ENCODE peak calls at places on chromosomes 1 and 21, in five cellular contexts. B, H, Q, V and W are unnamed samples.

GRCh38 chr1:218377143-218377660 is 32.1 kb downstream of the TGFB2 start:
- DNase-seq in Q (no peak), H (peak), V (peak), B (peak), W (no peak)

GRCh38 chr1:23343246-23344110 is 606 bp downstream of the HNRNPR start:
- DNase-seq in H (peak), V (peak), Q (peak), B (no peak), W (peak)

GRCh38 chr1:196951711-196952394 is 8.3 kb downstream of the CFHR2 start:
- DNase-seq in H (no peak), V (no peak), Q (no peak), B (no peak), W (no peak)

GRCh38 chr1:109632671-109633346 is 13.2 kb downstream of the AMPD2 start:
- DNase-seq in Q (peak), B (no peak), V (no peak), H (no peak), W (no peak)

GRCh38 chr1:158930504-158930903 is 848 bp upstream of the PYHIN1 start:
- DNase-seq in H (peak), B (no peak), V (no peak), Q (no peak), W (no peak)

GRCh38 chr1:82565546-82565945 is 764.8 kb downstream of the ADGRL2 start:
- DNase-seq in Q (no peak), H (no peak), V (peak), B (peak), W (no peak)

GRCh38 chr1:119249283-119249682 is 108.8 kb upstream of the WARS2 start:
- DNase-seq in Q (no peak), B (no peak), V (no peak), H (no peak), W (no peak)

GRCh38 chr21:15224346-15225086 is 159.7 kb upstream of the NRIP1 start:
- DNase-seq in B (peak), Q (no peak), H (no peak), V (no peak), W (no peak)

GRCh38 chr1:207022996-207023679 is 9.4 kb downstream of the C1orf116 start:
- DNase-seq in H (no peak), V (no peak), B (no peak), Q (no peak), W (no peak)

GRCh38 chr1:234478481-234479309 is at the start of gene TARBP1:
- DNase-seq in H (peak), B (peak), Q (peak), V (peak), W (peak)

GRCh38 chr1:189658381-189658780 is 819.3 kb downstream of the BRINP3 start:
- DNase-seq in B (no peak), V (no peak), Q (no peak), H (no peak), W (no peak)

GRCh38 chr1:247357062-247357780 is 25.6 kb upstream of the ZNF496 start:
- DNase-seq in B (no peak), Q (peak), V (no peak), H (no peak), W (no peak)

GRCh38 chr1:13730751-13731482 is 30.9 kb downstream of the PRDM2 start:
- DNase-seq in B (no peak), Q (no peak), H (peak), V (no peak), W (no peak)

GRCh38 chr21:14306143-14306907 is 76.6 kb downstream of the HSPA13 start:
- DNase-seq in V (no peak), Q (no peak), B (no peak), H (no peak), W (no peak)

GRCh38 chr21:32977216-32977615 is 48.5 kb upstream of the OLIG2 start:
- DNase-seq in Q (no peak), V (no peak), B (no peak), H (no peak), W (peak)

GRCh38 chr1:240771450-240771849 is 159.5 kb upstream of the GREM2 start:
- DNase-seq in H (no peak), B (no peak), Q (no peak), V (no peak), W (no peak)

GRCh38 chr21:15096146-15096545 is 31.3 kb upstream of the NRIP1 start:
- DNase-seq in B (no peak), V (no peak), Q (no peak), H (no peak), W (no peak)

GRCh38 chr1:48966583-48966982 is 189.9 kb upstream of the BEND5 start:
- DNase-seq in Q (no peak), V (no peak), B (no peak), H (no peak), W (no peak)

GRCh38 chr21:46255166-46255565 is 26.6 kb upstream of the LSS start:
- DNase-seq in B (no peak), Q (no peak), V (no peak), H (no peak), W (no peak)

GRCh38 chr1:40435471-40435870 is 14.8 kb upstream of the ZFP69B start:
- DNase-seq in H (no peak), B (no peak), Q (no peak), V (no peak), W (no peak)

GRCh38 chr1:10794724-10795304 is 1.6 kb downstream of the CASZ1 start:
- DNase-seq in V (no peak), B (no peak), H (no peak), Q (no peak), W (no peak)

GRCh38 chr21:16587671-16588379 is 858.0 kb downstream of the USP25 start:
- DNase-seq in Q (peak), H (no peak), B (no peak), V (no peak), W (no peak)

GRCh38 chr21:41361786-41362604 is at the start of gene MX2:
- DNase-seq in V (peak), H (peak), Q (peak), B (peak), W (no peak)

GRCh38 chr1:226682841-226683800 is 56.0 kb downstream of the ITPKB start:
- DNase-seq in H (no peak), Q (no peak), B (no peak), V (no peak), W (no peak)

GRCh38 chr1:10399487-10399917 is 638 bp downstream of the PGD start:
- DNase-seq in Q (no peak), H (no peak), V (no peak), B (no peak), W (peak)

GRCh38 chr1:94865369-94865768 is 45.2 kb downstream of the SLC44A3 start:
- DNase-seq in Q (no peak), B (no peak), H (no peak), V (no peak), W (no peak)

GRCh38 chr1:169148472-169149252 is 42.2 kb downstream of the ATP1B1 start:
- DNase-seq in B (no peak), Q (no peak), H (no peak), V (no peak), W (no peak)

GRCh38 chr1:172680733-172681275 is 21.9 kb downstream of the FASLG start:
- DNase-seq in B (no peak), H (no peak), V (no peak), Q (no peak), W (no peak)

GRCh38 chr1:152519876-152520275 is 5.6 kb downstream of the CRCT1 start:
- DNase-seq in B (no peak), Q (no peak), V (no peak), H (no peak), W (no peak)

GRCh38 chr1:7703321-7704213 is 67.5 kb upstream of the VAMP3 start:
- DNase-seq in H (no peak), V (peak), B (no peak), Q (no peak), W (no peak)

GRCh38 chr1:162151900-162152829 is 82.7 kb downstream of the NOS1AP start:
- DNase-seq in B (no peak), V (no peak), H (no peak), Q (no peak), W (no peak)

GRCh38 chr1:185570962-185571361 is 163.2 kb upstream of the HMCN1 start:
- DNase-seq in H (no peak), Q (no peak), V (no peak), B (no peak), W (no peak)

GRCh38 chr1:227753999-227754764 is 18.9 kb downstream of the SNAP47 start:
- DNase-seq in H (no peak), Q (no peak), B (no peak), V (no peak), W (peak)

GRCh38 chr1:76465030-76465429 is 390.5 kb downstream of the ST6GALNAC3 start:
- DNase-seq in V (no peak), H (no peak), Q (no peak), B (no peak), W (no peak)

GRCh38 chr1:78490861-78491310 is at the start of gene PTGFR:
- DNase-seq in H (no peak), B (peak), V (peak), Q (peak), W (no peak)

GRCh38 chr21:43994646-43995045 is 17.5 kb upstream of the TRAPPC10 start:
- DNase-seq in Q (no peak), V (no peak), B (no peak), H (no peak), W (no peak)

GRCh38 chr1:179058343-179059184 is 23.3 kb upstream of the TOR3A start:
- DNase-seq in V (no peak), Q (no peak), H (no peak), B (no peak), W (no peak)

GRCh38 chr1:236284291-236284711 is 2.5 kb upstream of the ERO1B start:
- DNase-seq in B (no peak), Q (no peak), H (no peak), V (no peak), W (no peak)